ENCODE peak calls at places on chromosome 2, in ten cellular contexts. X is IMR-90, F is HCT116, T is spleen, W is stomach, Z is ovary, V is tibial nerve, O is Peyer's patch, H is A549, E is body of pancreas. Y is an unnamed sample. For H3K4me1, the result is how much of the 10 kb centered on the place peaks cover.

GRCh38 chr2:9764153-9764778 is 79.0 kb upstream of the TAF1B start:
- DNase-seq in T (no peak), Z (no peak), O (no peak), W (no peak), X (no peak), E (peak), V (no peak), F (no peak), H (no peak), Y (no peak)

GRCh38 chr2:120912101-120912985 is 176.7 kb downstream of the GLI2 start:
- DNase-seq in F (peak), O (peak), T (no peak), V (peak), E (peak), X (peak), W (peak), Z (peak), H (peak), Y (no peak)

GRCh38 chr2:231633259-231633976 is 40.8 kb downstream of the TEX44 start:
- DNase-seq in O (no peak), E (no peak), T (no peak), X (no peak), F (no peak), Z (no peak), V (no peak), H (no peak), W (no peak), Y (no peak)

GRCh38 chr2:148298201-148298600 is 277.3 kb downstream of the MBD5 start:
- DNase-seq in H (no peak), X (peak), W (no peak), E (no peak), T (no peak), V (no peak), Z (no peak), F (no peak), O (no peak), Y (no peak)

GRCh38 chr2:169778421-169778820 is 20.2 kb upstream of the SSB start:
- DNase-seq in X (no peak), W (no peak), T (no peak), H (no peak), V (no peak), O (no peak), Z (no peak), F (no peak), E (no peak), Y (no peak)

GRCh38 chr2:80112790-80113189 is 191.8 kb downstream of the LRRTM1 start:
- DNase-seq in H (no peak), O (no peak), Z (no peak), F (no peak), T (no peak), E (peak), W (no peak), X (no peak), V (no peak), Y (no peak)

GRCh38 chr2:181178823-181179412 is 198.5 kb downstream of the UBE2E3 start:
- DNase-seq in T (no peak), H (no peak), F (peak), Z (no peak), W (no peak), X (no peak), E (peak), V (no peak), O (peak), Y (no peak)

GRCh38 chr2:23549051-23549450 is 164.1 kb downstream of the KLHL29 start:
- DNase-seq in V (no peak), T (no peak), E (no peak), O (no peak), Z (no peak), H (no peak), W (no peak), X (no peak), F (no peak), Y (no peak)

GRCh38 chr2:3662239-3662638 is 4.2 kb downstream of the ALLC start:
- DNase-seq in H (no peak), Z (no peak), E (no peak), V (no peak), O (peak), T (peak), W (no peak), F (peak), X (no peak), Y (no peak)

GRCh38 chr2:37862620-37863019 is 62.5 kb upstream of the RMDN2 start:
- DNase-seq in E (no peak), V (no peak), F (no peak), W (no peak), H (no peak), T (no peak), X (no peak), Z (no peak), O (no peak), Y (no peak)

GRCh38 chr2:98387478-98387877 is 41.2 kb downstream of the CNGA3 start:
- DNase-seq in E (no peak), F (no peak), X (no peak), O (no peak), V (no peak), Z (no peak), W (no peak), H (no peak), T (no peak), Y (no peak)

GRCh38 chr2:42171396-42171971 is 2.3 kb downstream of the EML4 start:
- DNase-seq in F (no peak), X (peak), O (no peak), T (no peak), E (no peak), H (no peak), Z (no peak), V (no peak), W (no peak), Y (no peak)

GRCh38 chr2:116057538-116057937 is 1615.1 kb downstream of the DPP10 start:
- DNase-seq in X (no peak), Z (no peak), H (no peak), V (no peak), W (no peak), E (no peak), O (no peak), T (no peak), F (no peak), Y (no peak)

GRCh38 chr2:200483729-200484198 is 26.1 kb downstream of the KCTD18 start:
- DNase-seq in T (no peak), H (peak), V (no peak), W (peak), X (peak), E (peak), Z (no peak), O (peak), F (peak), Y (peak)

GRCh38 chr2:18831916-18832510 is 242.6 kb upstream of the NT5C1B start:
- DNase-seq in T (no peak), O (no peak), W (no peak), V (no peak), H (no peak), X (peak), E (no peak), F (no peak), Z (no peak), Y (no peak)

GRCh38 chr2:106057206-106057605 is 136.9 kb downstream of the UXS1 start:
- DNase-seq in V (no peak), O (no peak), X (no peak), W (no peak), Z (no peak), F (no peak), H (no peak), T (no peak), E (no peak), Y (no peak)

GRCh38 chr2:118222643-118223486 is 134.6 kb downstream of the INSIG2 start:
- DNase-seq in Z (no peak), T (no peak), F (no peak), W (no peak), V (no peak), O (no peak), H (no peak), E (no peak), X (no peak), Y (no peak)

GRCh38 chr2:219252084-219252483 is 959 bp upstream of the TUBA4B start:
- DNase-seq in Z (no peak), H (no peak), E (peak), T (no peak), V (no peak), X (no peak), O (peak), W (peak), F (no peak), Y (no peak)

GRCh38 chr2:26001743-26002341 is 19.5 kb upstream of the KIF3C start:
- DNase-seq in O (peak), X (peak), F (no peak), Z (peak), E (peak), V (peak), H (no peak), W (peak), T (peak), Y (peak)

GRCh38 chr2:106516864-106517263 is 29.7 kb downstream of the CD8B2 start:
- DNase-seq in X (no peak), H (no peak), T (no peak), Z (no peak), W (no peak), V (no peak), O (no peak), E (no peak), F (no peak), Y (no peak)

GRCh38 chr2:85761512-85761944 is 7.7 kb downstream of the ATOH8 start:
- DNase-seq in H (no peak), Z (no peak), V (no peak), T (no peak), E (no peak), W (no peak), O (no peak), X (no peak), F (no peak), Y (no peak)

GRCh38 chr2:98464772-98465310 is 20.2 kb downstream of the INPP4A start:
- DNase-seq in V (no peak), O (peak), E (no peak), X (no peak), W (no peak), F (no peak), Z (no peak), H (no peak), T (no peak), Y (peak)

GRCh38 chr2:230713331-230714121 is 884 bp downstream of the CAB39 start:
- DNase-seq in O (peak), H (no peak), T (peak), E (peak), Z (peak), F (no peak), X (no peak), W (peak), V (no peak), Y (peak)

GRCh38 chr2:73896362-73897239 is 3.8 kb downstream of the ACTG2 start:
- DNase-seq in W (no peak), O (peak), E (no peak), Z (no peak), T (no peak), V (peak), X (peak), F (no peak), H (no peak), Y (no peak)

GRCh38 chr2:214810670-214811069 is 1.2 kb upstream of the BARD1 start:
- DNase-seq in T (peak), O (peak), V (no peak), H (no peak), E (peak), Z (peak), X (no peak), F (no peak), W (no peak), Y (no peak)

GRCh38 chr2:226123307-226123706 is 676.3 kb downstream of the IRS1 start:
- DNase-seq in E (no peak), W (no peak), H (no peak), O (no peak), Z (no peak), T (no peak), V (no peak), F (no peak), X (no peak), Y (no peak)
- H3K4me1 ChIP-seq in E (under half), W (under half), H (under half), O (under half), Z (under half), T (under half), V (under half), F (half or more), X (under half), Y (under half)

DNA sequence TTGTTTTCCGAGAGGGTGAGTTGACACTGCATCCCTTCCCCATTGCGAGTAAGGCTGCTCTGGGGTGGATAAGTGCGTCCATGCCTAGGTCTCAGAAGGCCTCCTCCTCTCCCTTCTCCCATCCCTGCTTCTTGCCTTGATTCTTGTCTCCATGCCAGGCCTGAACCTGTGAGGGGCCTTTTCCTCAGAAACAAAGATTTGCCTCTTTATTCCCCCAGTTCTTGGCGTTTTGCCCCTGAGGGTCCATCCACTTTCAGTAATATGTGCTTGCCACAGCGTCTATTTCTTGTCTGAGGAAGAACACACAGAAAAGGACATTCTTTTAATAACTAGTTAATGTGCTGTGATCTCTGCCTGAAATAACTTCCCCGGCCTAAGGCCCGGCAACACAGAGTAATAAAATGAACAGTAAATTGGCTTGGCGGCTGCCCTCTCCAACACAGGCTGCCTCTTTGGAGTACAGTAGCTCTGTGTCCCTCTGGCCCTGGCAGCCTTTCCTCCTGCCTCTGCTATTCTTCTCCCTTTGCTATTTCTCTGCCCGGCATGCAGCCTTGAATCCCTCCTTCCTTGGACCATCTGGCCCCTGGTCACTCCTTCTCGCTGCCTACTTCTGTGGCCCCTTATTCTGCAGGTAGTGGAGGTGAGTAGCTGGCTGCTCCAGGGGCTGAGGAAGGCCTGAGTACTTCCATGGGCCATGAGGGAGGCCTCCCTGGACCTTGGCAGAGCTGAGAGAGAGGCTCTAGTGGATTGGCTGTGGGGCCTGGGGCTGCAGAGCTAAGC is 4.4 kb downstream of the EHD3 start:
- DNase-seq in V (no peak), O (no peak), W (no peak), X (no peak), Z (no peak), T (no peak), H (no peak), F (no peak), E (no peak), Y (peak)
- H3K27ac ChIP-seq in V (peak), O (no peak), W (no peak), X (no peak), Z (no peak), T (no peak), H (no peak), F (no peak), E (no peak), Y (peak)

GRCh38 chr2:195815083-195815482 is 158.1 kb downstream of the SLC39A10 start:
- DNase-seq in X (no peak), W (no peak), T (no peak), O (no peak), Z (no peak), V (no peak), H (no peak), E (no peak), F (no peak), Y (no peak)
- TF ChIP-seq POLR2A in X (no peak), W (no peak), T (no peak), O (no peak), Z (no peak), V (no peak), H (no peak), E (no peak), F (no peak), Y (no peak)

DNA sequence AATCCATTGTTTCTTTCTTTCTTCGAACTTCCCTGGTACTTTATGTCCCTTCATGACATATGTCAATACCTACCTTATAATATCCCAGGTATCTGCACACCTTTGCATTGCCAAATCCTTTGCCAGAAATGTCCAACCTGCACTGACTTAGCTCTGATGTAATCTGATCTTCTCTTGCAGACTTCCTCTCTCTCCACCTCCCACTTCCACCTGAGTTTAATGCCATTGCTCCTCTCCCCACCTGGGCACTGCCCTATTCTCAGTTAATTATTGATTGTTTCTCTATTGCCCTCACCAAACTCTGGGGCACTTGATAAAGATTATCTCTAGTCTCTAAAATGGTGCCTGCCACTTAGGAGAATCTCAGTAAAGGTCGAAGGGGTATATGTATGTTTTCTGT is 23.0 kb downstream of the ARHGAP15 start:
- DNase-seq in X (no peak), W (no peak), V (no peak), H (no peak), F (no peak), O (no peak), E (no peak), T (no peak), Z (no peak), Y (no peak)
- H3K4me1 ChIP-seq in X (under half), W (under half), V (under half), H (under half), F (under half), O (under half), E (under half), T (half or more), Z (under half), Y (under half)

DNA sequence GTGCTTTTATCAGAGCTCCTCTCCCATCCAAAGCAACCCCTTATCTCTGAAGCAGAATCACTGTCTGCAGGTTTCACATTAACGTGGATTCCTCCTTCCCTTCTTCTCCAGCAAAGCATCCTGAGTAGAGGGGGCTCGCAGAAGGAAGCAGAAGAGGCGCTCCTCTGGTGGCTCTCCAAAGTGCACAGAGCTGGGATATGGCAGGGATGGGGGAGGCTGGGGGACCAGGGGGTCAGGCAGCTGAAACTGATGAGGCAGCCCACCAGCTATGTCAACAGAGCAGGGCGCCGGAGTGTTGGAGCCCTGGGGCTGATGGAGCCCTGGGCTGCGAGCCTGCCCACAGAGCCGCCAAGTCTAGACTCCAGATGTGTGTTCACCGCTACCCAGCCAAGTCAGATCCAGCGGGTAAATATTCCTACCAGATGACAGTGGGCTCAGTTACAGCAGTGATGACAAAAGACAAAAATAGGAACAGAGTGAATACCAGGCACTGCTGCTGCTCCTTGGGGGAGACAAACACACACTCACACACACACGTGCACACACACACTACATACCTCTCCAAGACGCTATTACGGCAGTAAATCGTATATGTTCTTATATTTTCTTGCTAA is 678.3 kb upstream of the ID2 start:
- DNase-seq in F (no peak), E (peak), Z (peak), V (peak), T (no peak), O (no peak), W (no peak), H (no peak), X (peak), Y (no peak)
- H3K27ac ChIP-seq in F (no peak), E (no peak), Z (peak), V (peak), T (no peak), O (peak), W (peak), H (no peak), X (peak), Y (no peak)

GRCh38 chr2:216504376-216504762 is 5.7 kb downstream of the RPL37A start:
- DNase-seq in E (no peak), Z (no peak), V (no peak), O (no peak), W (no peak), T (no peak), H (no peak), X (no peak), F (no peak), Y (no peak)

GRCh38 chr2:216502776-216503629 is 4.4 kb downstream of the RPL37A start:
- DNase-seq in Z (no peak), X (no peak), W (no peak), V (no peak), T (no peak), F (no peak), E (no peak), O (no peak), H (no peak), Y (no peak)

GRCh38 chr2:216507220-216508143 is 8.8 kb downstream of the RPL37A start:
- DNase-seq in V (no peak), F (no peak), Z (no peak), T (no peak), W (no peak), O (no peak), E (no peak), H (no peak), X (no peak), Y (no peak)

GRCh38 chr2:216503697-216504375 is 5.2 kb downstream of the RPL37A start:
- DNase-seq in E (no peak), Z (no peak), T (no peak), V (no peak), W (no peak), O (no peak), H (no peak), F (no peak), X (no peak), Y (no peak)

DNA sequence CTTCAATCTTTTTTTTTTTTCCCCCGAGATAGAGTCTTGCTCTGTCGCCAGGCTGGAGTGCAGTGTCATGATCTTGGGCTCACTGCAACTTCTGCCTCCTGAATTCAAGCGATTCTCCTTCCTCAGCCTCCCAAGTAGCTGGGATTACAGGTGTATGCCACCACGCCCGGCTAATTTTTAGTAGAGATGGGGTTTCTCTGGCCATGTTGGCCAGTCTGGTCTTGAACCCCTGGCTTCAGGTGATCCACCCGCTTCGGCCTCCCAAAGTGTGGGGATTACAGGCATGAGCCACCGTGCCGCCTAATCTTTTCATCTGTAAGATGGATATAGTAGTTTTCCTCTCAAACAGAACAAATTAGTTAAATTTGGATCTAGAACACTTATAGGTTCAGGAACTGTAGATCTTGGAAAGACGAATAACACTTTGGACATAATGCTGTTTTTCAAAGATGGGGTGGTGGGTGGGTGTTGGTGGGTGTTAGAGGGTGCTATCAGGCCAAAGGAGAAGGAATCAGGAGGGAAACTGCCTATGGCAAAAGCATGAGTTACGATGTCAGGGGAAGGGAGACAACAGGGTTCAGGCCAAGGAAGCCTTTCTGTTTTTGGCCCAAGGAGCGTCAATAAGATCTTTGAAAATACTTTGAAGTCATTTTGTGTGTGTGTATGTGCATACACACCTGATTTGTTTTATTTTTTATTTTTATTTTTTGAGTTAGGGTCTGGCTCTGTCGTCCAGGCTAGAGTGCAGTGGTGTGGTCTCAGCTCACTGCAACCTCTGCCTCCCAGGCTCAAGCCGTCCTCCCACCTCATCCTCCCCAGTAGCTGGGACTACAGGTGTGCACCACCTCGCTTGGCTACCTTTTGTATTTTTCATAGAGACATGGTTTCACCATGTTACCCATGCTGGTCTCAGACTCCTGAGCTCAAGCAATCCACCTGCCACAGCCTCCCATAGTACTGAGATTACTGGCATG is 6.8 kb downstream of the RPL37A start:
- DNase-seq in H (no peak), E (no peak), Z (no peak), W (no peak), T (no peak), O (no peak), V (no peak), F (no peak), X (no peak), Y (no peak)
- TF ChIP-seq POLR2A in H (no peak), E (no peak), Z (no peak), W (no peak), T (no peak), O (no peak), V (no peak), F (no peak), X (no peak), Y (peak)

GRCh38 chr2:54599914-54600313 is 123.5 kb upstream of the EML6 start:
- DNase-seq in T (no peak), F (no peak), W (peak), V (peak), E (peak), O (peak), Z (no peak), X (no peak), H (no peak), Y (peak)
- H3K4me1 ChIP-seq in T (half or more), F (under half), W (half or more), V (half or more), E (half or more), O (under half), Z (under half), X (under half), H (half or more), Y (under half)

Y was measured in right lobe of liver.